ENCODE peak calls at places on chromosomes 4 and X, in nine cellular contexts. R is K562; C is PC-9; I is tibial artery; Z is fibroblast of lung; Y is gastrocnemius medialis; S is upper lobe of right lung; A is suprapubic skin; K is naive thymus-derived CD4-positive, alpha-beta T cell. W is an unnamed sample. For H3K9me3 and H3K27me3, the result is how much of the 10 kb centered on the place peaks cover.

GRCh38 chr4:184648220-184649025 is 824 bp downstream of the CASP3 start:
- DNase-seq in R (peak), C (peak), I (peak), Z (peak), Y (peak), S (peak), A (peak), K (peak), W (peak)

GRCh38 chr4:187127456-187127855 is 403.8 kb upstream of the FAT1 start:
- DNase-seq in R (no peak), C (no peak), I (no peak), Z (no peak), Y (no peak), S (no peak), A (no peak), K (no peak), W (no peak)

GRCh38 chr4:54658321-54659093 is 750 bp downstream of the KIT start:
- DNase-seq in R (peak), C (no peak), I (peak), Z (peak), Y (no peak), S (peak), A (peak), K (peak), W (peak)

GRCh38 chr4:55183926-55184599 is 58.7 kb upstream of the KDR start:
- DNase-seq in R (no peak), C (peak), I (no peak), Z (peak), Y (peak), S (no peak), A (no peak), K (no peak), W (peak)

GRCh38 chrX:48083212-48083611 is 11.8 kb upstream of the ZNF630 start:
- DNase-seq in R (peak), C (no peak), I (peak), Z (peak), Y (peak), S (no peak), A (no peak), K (peak), W (peak)

GRCh38 chrX:13994104-13994503 is 35.6 kb downstream of the GEMIN8 start:
- DNase-seq in R (no peak), C (no peak), I (no peak), Z (no peak), Y (no peak), S (no peak), A (no peak), K (no peak), W (no peak)

GRCh38 chr4:26864904-26865303 is 4.3 kb downstream of the STIM2 start:
- DNase-seq in R (no peak), C (no peak), I (no peak), Z (no peak), Y (no peak), S (no peak), A (no peak), K (no peak), W (no peak)

GRCh38 chr4:56995525-56995924 is 16.8 kb downstream of the POLR2B start:
- DNase-seq in R (no peak), C (no peak), I (peak), Z (peak), Y (peak), S (no peak), A (no peak), K (no peak), W (peak)

GRCh38 chrX:123698979-123699378 is 33.9 kb downstream of the THOC2 start:
- DNase-seq in R (no peak), C (no peak), I (no peak), Z (peak), Y (no peak), S (no peak), A (no peak), K (no peak), W (no peak)

GRCh38 chr4:105306158-105306781 is 159.6 kb downstream of the TET2 start:
- DNase-seq in R (no peak), C (no peak), I (no peak), Z (no peak), Y (no peak), S (peak), A (no peak), K (no peak), W (no peak)

GRCh38 chr4:56468097-56468422 is 643 bp downstream of the SRP72 start:
- DNase-seq in R (peak), C (peak), I (no peak), Z (peak), Y (no peak), S (no peak), A (no peak), K (no peak), W (peak)

GRCh38 chr4:135598151-135598550 is 1396.6 kb upstream of the PABPC4L start:
- DNase-seq in R (no peak), C (no peak), I (no peak), Z (peak), Y (no peak), S (no peak), A (no peak), K (no peak), W (no peak)

GRCh38 chr4:79514637-79515320 is 106.8 kb upstream of the GK2 start:
- DNase-seq in R (no peak), C (no peak), I (no peak), Z (no peak), Y (peak), S (no peak), A (no peak), K (no peak), W (no peak)

GRCh38 chrX:132491191-132491590 is 2.4 kb upstream of the MBNL3 start:
- DNase-seq in R (no peak), C (peak), I (no peak), Z (no peak), Y (peak), S (no peak), A (no peak), K (peak), W (peak)

GRCh38 chr4:73948990-73949706 is 32.7 kb downstream of the PF4 start:
- DNase-seq in R (no peak), C (no peak), I (no peak), Z (no peak), Y (no peak), S (no peak), A (no peak), K (no peak), W (no peak)

DNA sequence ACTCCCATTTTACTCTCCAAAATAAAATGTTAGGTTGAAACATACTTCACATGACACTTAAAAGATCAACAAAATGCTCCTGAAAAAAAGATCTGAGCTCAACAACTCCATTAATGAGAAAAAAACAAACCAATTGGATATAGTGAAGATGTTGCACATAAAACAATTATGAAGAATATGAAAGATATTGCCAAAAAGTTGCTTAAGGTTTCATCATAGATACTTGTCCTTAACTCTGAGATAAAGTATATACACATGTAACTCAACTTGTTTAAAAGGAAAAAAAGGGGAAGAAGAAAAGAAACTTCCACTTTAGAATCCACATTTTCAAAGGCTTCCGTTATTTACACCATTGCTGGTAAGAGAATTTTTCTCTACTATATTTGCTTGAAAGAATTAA is 2.7 kb downstream of the AFAP1 start:
- DNase-seq in R (no peak), C (no peak), I (no peak), Z (peak), Y (no peak), S (no peak), A (no peak), K (peak), W (no peak)
- H3K4me3 ChIP-seq in R (no peak), C (peak), I (no peak), Z (peak), Y (no peak), S (peak), A (no peak), K (no peak), W (peak)

GRCh38 chrX:30791296-30792278 is 97.5 kb downstream of the TAB3 start:
- DNase-seq in R (no peak), C (no peak), I (no peak), Z (no peak), Y (no peak), S (no peak), A (no peak), K (no peak), W (no peak)

GRCh38 chrX:30795981-30796958 is 92.8 kb downstream of the TAB3 start:
- DNase-seq in R (no peak), C (no peak), I (no peak), Z (no peak), Y (no peak), S (no peak), A (no peak), K (no peak), W (no peak)

GRCh38 chrX:30793075-30793766 is 95.8 kb downstream of the TAB3 start:
- DNase-seq in R (no peak), C (no peak), I (no peak), Z (no peak), Y (no peak), S (no peak), A (no peak), K (no peak), W (no peak)

GRCh38 chrX:30794497-30794896 is 94.6 kb downstream of the TAB3 start:
- DNase-seq in R (no peak), C (no peak), I (no peak), Z (no peak), Y (no peak), S (no peak), A (no peak), K (no peak), W (no peak)

DNA sequence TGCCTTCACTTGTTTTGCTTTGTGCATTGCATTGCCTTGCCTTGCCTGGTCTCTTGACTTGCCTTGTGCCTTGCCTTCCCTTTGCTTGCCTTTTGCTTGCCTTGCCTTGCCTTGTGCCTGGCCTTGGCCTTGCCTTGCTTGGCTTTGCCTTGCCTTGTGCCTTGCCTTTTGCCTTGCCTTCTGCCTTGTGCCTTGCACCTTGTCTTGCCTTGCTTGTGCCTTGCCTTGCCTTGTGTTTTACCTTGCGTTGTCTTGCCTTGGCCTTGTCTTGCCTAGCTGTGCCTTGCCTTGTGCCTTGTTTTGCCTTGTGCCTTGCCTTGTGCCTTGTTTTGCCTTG is 95.3 kb downstream of the TAB3 start:
- DNase-seq in R (no peak), C (no peak), I (no peak), Z (no peak), Y (no peak), S (no peak), A (no peak), K (no peak), W (no peak)
- H3K9me3 ChIP-seq in R (under half), C (under half), I (under half), Z (under half), Y (under half), S (under half), A (under half), K (under half), W (under half)

GRCh38 chr4:4864443-4864939 is 5.0 kb downstream of the MSX1 start:
- DNase-seq in R (no peak), C (no peak), I (no peak), Z (no peak), Y (no peak), S (no peak), A (no peak), K (no peak), W (no peak)

GRCh38 chr4:4864940-4865704 is 5.7 kb downstream of the MSX1 start:
- DNase-seq in R (no peak), C (no peak), I (no peak), Z (no peak), Y (no peak), S (no peak), A (no peak), K (no peak), W (no peak)

GRCh38 chr4:4860803-4861591 is 1.5 kb downstream of the MSX1 start:
- DNase-seq in R (no peak), C (no peak), I (no peak), Z (no peak), Y (no peak), S (no peak), A (no peak), K (no peak), W (peak)

GRCh38 chr4:4861592-4862551 is 2.4 kb downstream of the MSX1 start:
- DNase-seq in R (no peak), C (no peak), I (no peak), Z (no peak), Y (no peak), S (no peak), A (no peak), K (no peak), W (no peak)

DNA sequence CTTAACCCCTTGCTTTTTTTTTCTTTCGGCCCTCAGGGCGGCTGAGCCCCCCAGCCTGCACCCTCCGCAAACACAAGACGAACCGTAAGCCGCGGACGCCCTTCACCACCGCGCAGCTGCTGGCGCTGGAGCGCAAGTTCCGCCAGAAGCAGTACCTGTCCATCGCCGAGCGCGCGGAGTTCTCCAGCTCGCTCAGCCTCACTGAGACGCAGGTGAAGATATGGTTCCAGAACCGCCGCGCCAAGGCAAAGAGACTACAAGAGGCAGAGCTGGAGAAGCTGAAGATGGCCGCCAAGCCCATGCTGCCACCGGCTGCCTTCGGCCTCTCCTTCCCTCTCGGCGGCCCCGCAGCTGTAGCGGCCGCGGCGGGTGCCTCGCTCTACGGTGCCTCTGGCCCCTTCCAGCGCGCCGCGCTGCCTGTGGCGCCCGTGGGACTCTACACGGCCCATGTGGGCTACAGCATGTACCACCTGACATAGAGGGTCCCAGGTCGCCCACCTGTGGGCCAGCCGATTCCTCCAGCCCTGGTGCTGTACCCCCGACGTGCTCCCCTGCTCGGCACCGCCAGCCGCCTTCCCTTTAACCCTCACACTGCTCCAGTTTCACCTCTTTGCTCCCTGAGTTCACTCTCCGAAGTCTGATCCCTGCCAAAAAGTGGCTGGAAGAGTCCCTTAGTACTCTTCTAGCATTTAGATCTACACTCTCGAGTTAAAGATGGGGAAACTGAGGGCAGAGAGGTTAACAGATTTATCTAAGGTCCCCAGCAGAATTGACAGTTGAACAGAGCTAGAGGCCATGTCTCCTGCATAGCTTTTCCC is 3.4 kb downstream of the MSX1 start:
- DNase-seq in R (no peak), C (no peak), I (no peak), Z (no peak), Y (no peak), S (no peak), A (no peak), K (no peak), W (no peak)
- H3K27me3 ChIP-seq in R (under half), C (under half), I (under half), Z (under half), Y (half or more), S (half or more), A (half or more), K (under half), W (under half)

GRCh38 chrX:68234171-68234910 is 199.0 kb downstream of the OPHN1 start:
- DNase-seq in R (no peak), C (no peak), I (no peak), Z (no peak), Y (no peak), S (no peak), A (no peak), K (no peak), W (no peak)
- H3K4me3 ChIP-seq in R (no peak), C (no peak), I (no peak), Z (no peak), Y (no peak), S (no peak), A (no peak), K (no peak), W (no peak)

DNA sequence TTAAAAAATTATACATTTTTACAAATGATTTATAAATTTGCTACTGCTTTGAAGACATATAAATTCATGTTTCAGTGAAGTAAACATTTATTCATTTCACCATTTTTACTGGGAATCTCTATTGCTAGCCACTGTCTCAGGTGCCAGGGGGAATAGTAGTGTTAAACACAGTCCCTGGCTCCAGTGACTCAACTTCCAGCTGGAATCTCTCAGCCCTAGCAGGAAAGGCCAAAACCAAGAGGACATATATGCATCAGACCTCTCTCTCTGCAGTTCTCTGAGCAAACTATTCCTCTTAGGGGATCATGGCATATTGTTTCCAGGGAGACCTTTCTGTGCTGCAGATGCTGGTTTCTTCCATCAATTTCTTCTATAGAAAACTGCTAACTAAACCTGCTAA is 1009.0 kb upstream of the LCORL start:
- DNase-seq in R (no peak), C (no peak), I (no peak), Z (no peak), Y (no peak), S (no peak), A (no peak), K (no peak), W (no peak)
- H3K9me3 ChIP-seq in R (under half), C (under half), I (under half), Z (under half), Y (under half), S (under half), A (under half), K (under half), W (under half)

DNA sequence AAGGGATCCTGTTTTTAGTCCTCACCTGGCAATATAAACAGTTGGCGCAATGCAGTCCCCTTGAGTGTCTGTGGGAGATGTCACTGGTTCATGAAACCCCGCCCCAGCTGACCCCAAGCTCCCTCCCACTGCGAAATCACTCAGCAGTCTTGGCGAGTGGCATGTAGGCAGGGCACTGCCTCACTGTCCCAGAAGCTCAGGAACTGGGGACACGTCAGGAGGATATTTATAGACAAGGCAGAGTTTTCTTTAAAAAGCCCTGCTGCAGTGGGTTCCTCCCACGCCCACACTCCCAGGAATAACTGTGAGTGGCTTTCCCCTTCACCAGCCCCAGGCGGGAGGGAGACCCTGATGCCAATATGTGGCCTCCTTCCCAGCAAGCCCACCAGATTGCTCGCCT is 44.3 kb upstream of the PPP2R2C start:
- DNase-seq in R (no peak), C (no peak), I (no peak), Z (no peak), Y (no peak), S (no peak), A (no peak), K (no peak), W (no peak)
- H3K27me3 ChIP-seq in R (under half), C (under half), I (under half), Z (under half), Y (under half), S (under half), A (under half), K (under half), W (under half)

W was measured in MG63.